ENCODE peak calls at places on chromosomes 3 and 15, in four cellular contexts. T is fibroblast of lung, G is K562, L is H1. Q is an unnamed sample.

GRCh38 chr3:58535531-58536500 is 1.2 kb downstream of the ACOX2 start:
- DNase-seq in T (no peak), G (no peak), L (no peak), Q (no peak)

GRCh38 chr3:69095636-69096035 is 10.9 kb downstream of the ARL6IP5 start:
- DNase-seq in T (no peak), G (no peak), L (no peak), Q (no peak)

GRCh38 chr3:24315991-24316390 is 178.7 kb downstream of the THRB start:
- DNase-seq in T (peak; percentile 45), G (no peak), L (no peak), Q (no peak)

GRCh38 chr15:25799906-25800700 is 63.0 kb downstream of the ATP10A start:
- DNase-seq in T (no peak), G (no peak), L (no peak), Q (no peak)

GRCh38 chr15:89105147-89105546 is 16.9 kb downstream of the ABHD2 start:
- DNase-seq in T (peak; percentile 96), G (no peak), L (no peak), Q (peak; percentile 33)

GRCh38 chr3:102790742-102791141 is 355.9 kb downstream of the ZPLD1 start:
- DNase-seq in T (peak; percentile 67), G (no peak), L (no peak), Q (no peak)

GRCh38 chr15:39498642-39499041 is 82.2 kb upstream of the THBS1 start:
- DNase-seq in T (no peak), G (no peak), L (no peak), Q (no peak)

GRCh38 chr3:75983609-75984290 is 198.4 kb upstream of the ZNF717 start:
- DNase-seq in T (peak; percentile 67), G (no peak), L (no peak), Q (no peak)

GRCh38 chr3:2810723-2811122 is 299.5 kb downstream of the IL5RA start:
- DNase-seq in T (no peak), G (no peak), L (no peak), Q (peak; percentile 11)

GRCh38 chr15:99961011-99961441 is 227.8 kb upstream of the LYSMD4 start:
- DNase-seq in T (no peak), G (no peak), L (no peak), Q (peak; percentile 30)

GRCh38 chr3:160400631-160401150 is 1.2 kb downstream of the SMC4 start:
- DNase-seq in T (no peak), G (peak; percentile 16), L (no peak), Q (no peak)

GRCh38 chr3:182508896-182509295 is 284.4 kb upstream of the ATP11B start:
- DNase-seq in T (no peak), G (no peak), L (no peak), Q (no peak)

GRCh38 chr15:77282333-77282732 is 137.6 kb downstream of the PEAK1 start:
- DNase-seq in T (peak; percentile 59), G (no peak), L (peak; percentile 34), Q (no peak)

GRCh38 chr15:99143230-99143629 is 38.4 kb downstream of the SYNM start:
- DNase-seq in T (no peak), G (no peak), L (no peak), Q (no peak)

GRCh38 chr15:101578443-101578894 is 73.7 kb downstream of the TM2D3 start:
- DNase-seq in T (no peak), G (peak; percentile 24), L (no peak), Q (peak; percentile 31)

GRCh38 chr3:142027713-142028112 is 121.6 kb downstream of the TFDP2 start:
- DNase-seq in T (peak; percentile 19), G (no peak), L (no peak), Q (peak; percentile 77)

GRCh38 chr3:31364188-31364587 is 168.5 kb upstream of the STT3B start:
- DNase-seq in T (peak; percentile 20), G (no peak), L (no peak), Q (peak; percentile 5)

GRCh38 chr3:50268703-50269451 is at the start of gene SEMA3B:
- DNase-seq in T (peak; percentile 71), G (no peak), L (no peak), Q (no peak)

GRCh38 chr15:38528279-38528678 is 36.3 kb downstream of the RASGRP1 start:
- DNase-seq in T (no peak), G (no peak), L (no peak), Q (no peak)

GRCh38 chr15:85337398-85338074 is 42.9 kb upstream of the AKAP13 start:
- DNase-seq in T (no peak), G (no peak), L (no peak), Q (no peak)

GRCh38 chr15:29698030-29698701 is 124.1 kb downstream of the TJP1 start:
- DNase-seq in T (peak; percentile 50), G (no peak), L (no peak), Q (no peak)

GRCh38 chr3:48268936-48269551 is 28.1 kb downstream of the ZNF589 start:
- DNase-seq in T (no peak), G (no peak), L (no peak), Q (no peak)

GRCh38 chr3:6965881-6966280 is 105.0 kb downstream of the GRM7 start:
- DNase-seq in T (no peak), G (no peak), L (no peak), Q (no peak)

GRCh38 chr3:83934208-83935150 is 1024.3 kb upstream of the CADM2 start:
- DNase-seq in T (peak; percentile 1), G (no peak), L (no peak), Q (peak; percentile 47)

DNA sequence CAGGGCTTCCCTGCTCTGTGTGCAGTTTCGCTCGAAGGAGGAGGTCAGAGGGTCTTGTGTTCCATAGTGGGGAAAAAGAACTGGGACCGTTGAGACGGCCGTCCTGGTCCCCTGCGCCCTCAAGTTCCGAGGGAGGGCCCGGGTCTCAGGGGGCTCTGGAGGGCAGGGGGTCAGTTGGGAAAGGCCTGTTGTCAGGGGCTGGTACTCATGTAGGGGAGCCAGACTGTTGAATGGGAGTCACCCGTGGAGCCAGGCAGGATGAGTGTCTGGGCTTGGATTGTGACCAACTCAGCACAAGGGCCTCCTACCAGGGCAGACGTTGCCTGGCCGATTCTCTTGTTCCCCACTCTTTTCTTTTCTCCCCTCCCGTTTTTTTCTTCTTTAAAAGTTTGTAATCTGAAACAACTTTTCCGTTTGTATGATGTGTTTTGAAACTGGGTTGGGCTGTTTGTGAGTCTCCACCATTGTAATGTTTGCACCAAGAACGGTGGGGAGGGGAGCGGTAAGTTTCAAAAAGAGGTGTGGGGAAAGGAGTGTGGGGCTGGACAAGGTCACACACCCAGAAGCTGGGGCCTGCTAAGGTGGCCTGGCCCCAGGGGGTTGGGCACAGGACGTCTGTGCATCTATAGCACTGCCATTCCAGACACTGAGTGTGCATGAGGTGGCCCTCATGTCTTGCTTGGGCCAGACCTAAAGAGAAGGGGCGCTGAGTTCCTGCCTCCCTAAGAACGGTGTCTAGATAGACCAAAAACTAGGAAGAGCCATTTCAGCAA is 1.1 kb downstream of the CMTM7 start:
- DNase-seq in T (peak; percentile 80), G (no peak), L (no peak), Q (no peak)
- TF ChIP-seq EZH2 in T (no peak), G (no peak), L (peak; percentile 21), Q (no peak)

GRCh38 chr3:152252750-152253149 is 16.0 kb upstream of the MBNL1 start:
- DNase-seq in T (no peak), G (no peak), L (no peak), Q (no peak)

GRCh38 chr3:152251916-152252315 is 16.8 kb upstream of the MBNL1 start:
- DNase-seq in T (no peak), G (no peak), L (no peak), Q (no peak)

GRCh38 chr3:152253514-152253913 is 15.2 kb upstream of the MBNL1 start:
- DNase-seq in T (no peak), G (no peak), L (no peak), Q (no peak)

GRCh38 chr3:152255290-152255689 is 13.4 kb upstream of the MBNL1 start:
- DNase-seq in T (no peak), G (no peak), L (no peak), Q (no peak)

DNA sequence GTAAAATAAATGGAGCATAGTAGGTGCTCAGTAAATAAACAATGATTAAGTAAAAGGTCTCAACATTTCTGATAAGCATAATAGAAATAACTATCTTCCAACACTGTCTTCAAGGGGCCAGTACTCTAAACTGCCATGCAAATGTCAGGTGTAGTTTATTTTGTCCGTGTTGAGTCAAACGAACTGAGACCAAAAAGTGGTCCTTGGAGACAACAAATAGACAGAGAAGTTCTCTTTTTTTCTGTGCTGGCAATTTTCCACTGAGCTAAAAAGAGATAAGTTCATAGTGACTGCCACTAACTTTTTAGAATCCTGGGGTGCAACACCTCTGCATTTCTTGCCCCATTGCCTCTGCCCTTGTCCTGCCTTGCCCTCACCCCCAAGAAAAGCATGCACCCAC is 14.7 kb upstream of the MBNL1 start:
- DNase-seq in T (no peak), G (no peak), L (no peak), Q (no peak)
- H3K4me1 ChIP-seq in T (peaks cover 3% of the 10 kb centered on the region), G (peaks cover 5% of the 10 kb centered on the region), L (no peaks in the 10 kb centered on the region), Q (no peaks in the 10 kb centered on the region)

GRCh38 chr15:58473720-58474119 is 41.9 kb downstream of the LIPC start:
- DNase-seq in T (peak; percentile 25), G (no peak), L (no peak), Q (peak; percentile 55)
- H3K27ac ChIP-seq in T (no peak overlapping the region), G (no peak overlapping the region), L (no peak overlapping the region), Q (peak overlapping the region; percentile 93)

GRCh38 chr3:117997201-117998049 is 1037.2 kb downstream of the IGSF11 start:
- DNase-seq in T (peak; percentile 86), G (peak; percentile 17), L (peak; percentile 92), Q (peak; percentile 89)
- TF ChIP-seq EZH2 in T (no peak), G (no peak), L (peak; percentile 7), Q (no peak)

GRCh38 chr3:187014417-187014864 is 84.1 kb downstream of the ST6GAL1 start:
- DNase-seq in T (peak; percentile 71), G (no peak), L (no peak), Q (no peak)
- H3K4me1 ChIP-seq in T (no peaks in the 10 kb centered on the region), G (peaks cover 5% of the 10 kb centered on the region), L (no peaks in the 10 kb centered on the region), Q (peaks cover 21% of the 10 kb centered on the region)

GRCh38 chr15:90931737-90932659 is at the start of gene HDDC3:
- DNase-seq in T (peak; percentile 81), G (peak; percentile 81), L (no peak), Q (peak; percentile 88)

GRCh38 chr15:90930861-90931629 is 1.3 kb downstream of the HDDC3 start:
- DNase-seq in T (no peak), G (no peak), L (no peak), Q (no peak)

GRCh38 chr15:90933310-90933709 is 961 bp upstream of the HDDC3 start:
- DNase-seq in T (no peak), G (no peak), L (no peak), Q (no peak)

GRCh38 chr15:90932660-90932991 is 277 bp upstream of the HDDC3 start:
- DNase-seq in T (no peak), G (no peak), L (no peak), Q (no peak)

GRCh38 chr15:90929709-90930019 is 2.7 kb downstream of the HDDC3 start:
- DNase-seq in T (no peak), G (no peak), L (no peak), Q (no peak)
- H3K27ac ChIP-seq in T (peak overlapping the region; percentile 68), G (peak overlapping the region; percentile 92), L (no peak overlapping the region), Q (peak overlapping the region; percentile 86)

DNA sequence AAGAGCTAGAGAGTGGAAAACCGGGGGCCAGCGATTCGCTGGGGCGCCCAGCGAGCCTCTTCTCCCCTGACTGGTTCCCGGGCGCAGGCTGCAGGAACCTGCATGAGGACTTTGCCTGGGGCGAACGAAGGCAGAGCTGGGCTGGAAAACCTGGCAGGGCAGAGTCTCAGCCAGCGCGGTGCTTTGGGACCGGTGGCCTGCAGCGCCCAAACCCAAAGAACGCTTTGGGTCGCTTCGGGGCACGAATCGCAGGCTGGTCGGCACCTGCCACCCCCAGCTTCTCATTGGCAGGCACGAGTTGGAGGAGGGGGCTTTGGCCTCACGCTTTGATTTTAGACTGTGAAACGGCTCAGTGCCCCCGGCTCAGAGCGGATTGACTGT is 3.0 kb downstream of the ONECUT1 start:
- DNase-seq in T (no peak), G (no peak), L (no peak), Q (no peak)
- TF ChIP-seq EZH2 in T (peak; percentile 88), G (no peak), L (no peak), Q (peak; percentile 31)

GRCh38 chr3:77053769-77054168 is 13.9 kb downstream of the ROBO2 start:
- DNase-seq in T (no peak), G (no peak), L (no peak), Q (peak; percentile 39)
- H3K4me1 ChIP-seq in T (no peaks in the 10 kb centered on the region), G (no peaks in the 10 kb centered on the region), L (no peaks in the 10 kb centered on the region), Q (peaks cover 40% of the 10 kb centered on the region)